ENCODE peak calls at places on chromosome 14, in nine cellular contexts. C is colonic mucosa, B is adipocyte, L is endothelial cell of umbilical vein, R is IMR-90, V is GM23248, S is endodermal cell, Z is mammary epithelial cell, E is mesendoderm. P is an unnamed sample.
A peak's percentile ranks its signal among the peaks of the same experiment; 100 is the strongest.

GRCh38 chr14:31283568-31284252 is 76.1 kb upstream of the HECTD1 start:
- DNase-seq in L (peak; percentile 49), Z (no peak), S (no peak), C (no peak), E (no peak), R (no peak), V (no peak), B (no peak), P (no peak)

GRCh38 chr14:88521818-88522217 is 33.0 kb downstream of the PTPN21 start:
- DNase-seq in E (no peak), S (no peak), R (peak; percentile 27), C (no peak), V (peak; percentile 38), L (no peak), B (peak; percentile 47), Z (no peak), P (no peak)

GRCh38 chr14:77123381-77124344 is 17.9 kb downstream of the ZDHHC22 start:
- DNase-seq in S (peak; percentile 70), L (no peak), B (no peak), Z (peak; percentile 89), R (no peak), C (peak; percentile 95), E (peak; percentile 64), V (no peak), P (no peak)

GRCh38 chr14:63663428-63664142 is 21.9 kb upstream of the WDR89 start:
- DNase-seq in L (no peak), B (no peak), E (peak; percentile 31), C (no peak), V (peak; percentile 17), Z (no peak), S (no peak), R (no peak), P (no peak)

GRCh38 chr14:74325446-74325845 is 22.7 kb upstream of the ABCD4 start:
- DNase-seq in E (no peak), R (no peak), V (no peak), S (no peak), Z (no peak), C (no peak), L (no peak), B (no peak), P (no peak)

GRCh38 chr14:58898655-58899316 is 261.0 kb downstream of the DACT1 start:
- DNase-seq in L (peak; percentile 5), E (peak; percentile 29), S (no peak), R (peak; percentile 97), C (no peak), B (peak; percentile 86), Z (peak; percentile 93), V (peak; percentile 93), P (no peak)

GRCh38 chr14:76767681-76768055 is 6.4 kb downstream of the VASH1 start:
- DNase-seq in S (no peak), C (no peak), Z (no peak), E (no peak), V (no peak), R (no peak), B (no peak), L (no peak), P (no peak)

GRCh38 chr14:65229431-65230286 is 127.3 kb upstream of the MAX start:
- DNase-seq in L (peak; percentile 67), R (no peak), C (peak; percentile 58), S (peak; percentile 81), B (peak; percentile 66), V (peak; percentile 67), E (peak; percentile 57), Z (peak; percentile 41), P (no peak)

GRCh38 chr14:105281354-105282097 is 19.3 kb downstream of the BRF1 start:
- DNase-seq in V (peak; percentile 81), C (no peak), E (peak; percentile 72), R (peak; percentile 83), Z (peak; percentile 58), S (peak; percentile 65), B (peak; percentile 73), L (peak; percentile 61), P (no peak)

GRCh38 chr14:31336646-31337045 is 83.7 kb downstream of the HEATR5A start:
- DNase-seq in E (no peak), L (no peak), V (peak; percentile 56), Z (peak; percentile 72), B (peak; percentile 85), S (no peak), R (peak; percentile 71), C (no peak), P (no peak)

GRCh38 chr14:54300881-54301280 is 95.9 kb upstream of the CDKN3 start:
- DNase-seq in C (no peak), B (no peak), L (no peak), Z (no peak), S (no peak), R (no peak), E (no peak), V (no peak), P (no peak)

DNA sequence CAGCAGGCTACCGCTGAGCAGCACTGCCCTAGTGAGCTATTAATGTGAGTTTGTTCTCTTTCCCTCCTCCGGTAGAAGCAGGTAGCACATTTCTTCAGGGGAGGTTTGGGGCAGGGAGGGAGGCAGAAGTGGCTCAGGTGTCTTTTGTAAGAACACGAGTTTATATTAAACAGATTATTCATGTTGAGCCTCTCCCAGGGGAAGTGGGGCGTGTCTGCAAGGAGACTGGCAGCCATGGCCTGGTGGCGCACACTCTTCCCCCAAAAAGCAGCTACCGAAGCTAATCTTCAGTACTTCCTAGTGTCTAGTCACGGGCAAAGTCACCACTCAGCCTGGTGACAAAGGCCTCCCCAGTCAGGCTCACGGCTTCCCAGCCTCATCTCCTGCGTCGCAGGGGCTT is 53.3 kb downstream of the PRIMA1 start:
- DNase-seq in R (no peak), B (no peak), E (no peak), V (no peak), C (no peak), L (no peak), S (no peak), Z (no peak), P (no peak)
- H3K9ac ChIP-seq in R (no peak overlapping the region), B (no peak overlapping the region), E (no peak overlapping the region), V (no peak overlapping the region), C (no peak overlapping the region), L (no peak overlapping the region), S (no peak overlapping the region), Z (no peak overlapping the region), P (no peak overlapping the region)

DNA sequence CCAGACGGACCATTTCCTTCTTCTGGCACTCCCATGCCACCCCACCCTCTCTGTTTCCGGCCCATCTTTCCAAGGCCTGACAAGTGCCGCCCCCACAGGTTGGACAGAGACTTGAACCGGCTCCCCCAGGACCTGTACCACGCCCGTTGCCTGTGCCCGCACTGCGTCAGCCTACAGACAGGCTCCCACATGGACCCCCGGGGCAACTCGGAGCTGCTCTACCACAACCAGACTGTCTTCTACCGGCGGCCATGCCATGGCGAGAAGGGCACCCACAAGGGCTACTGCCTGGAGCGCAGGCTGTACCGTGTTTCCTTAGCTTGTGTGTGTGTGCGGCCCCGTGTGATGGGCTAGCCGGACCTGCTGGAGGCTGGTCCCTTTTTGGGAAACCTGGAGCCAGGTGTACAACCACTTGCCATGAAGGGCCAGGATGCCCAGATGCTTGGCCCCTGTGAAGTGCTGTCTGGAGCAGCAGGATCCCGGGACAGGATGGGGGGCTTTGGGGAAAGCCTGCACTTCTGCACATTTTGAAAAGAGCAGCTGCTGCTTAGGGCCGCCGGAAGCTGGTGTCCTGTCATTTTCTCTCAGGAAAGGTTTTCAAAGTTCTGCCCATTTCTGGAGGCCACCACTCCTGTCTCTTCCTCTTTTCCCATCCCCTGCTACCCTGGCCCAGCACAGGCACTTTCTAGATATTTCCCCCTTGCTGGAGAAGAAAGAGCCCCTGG is 1.2 kb upstream of the CMTM5 start:
- DNase-seq in Z (no peak), V (no peak), S (no peak), R (no peak), B (no peak), C (no peak), E (no peak), L (no peak), P (no peak)
- H3K4me1 ChIP-seq in Z (no peaks in the 10 kb centered on the region), V (no peaks in the 10 kb centered on the region), S (no peaks in the 10 kb centered on the region), R (no peaks in the 10 kb centered on the region), B (no peaks in the 10 kb centered on the region), C (no peaks in the 10 kb centered on the region), E (peaks cover 3% of the 10 kb centered on the region), L (no peaks in the 10 kb centered on the region), P (peaks cover 9% of the 10 kb centered on the region)

GRCh38 chr14:68780358-68781160 is 12.3 kb downstream of the ZFP36L1 start:
- DNase-seq in L (peak; percentile 57), S (peak; percentile 76), B (peak; percentile 63), Z (no peak), V (peak; percentile 82), C (peak; percentile 71), R (peak; percentile 62), E (peak; percentile 63), P (no peak)
- H3K4me3 ChIP-seq in L (no peak overlapping the region), S (no peak overlapping the region), B (no peak overlapping the region), Z (no peak overlapping the region), V (peak overlapping the region; percentile 43), C (no peak overlapping the region), R (no peak overlapping the region), E (no peak overlapping the region), P (no peak overlapping the region)

GRCh38 chr14:94394025-94394493 is 5.7 kb upstream of the SERPINA1 start:
- DNase-seq in L (no peak), Z (no peak), R (no peak), B (no peak), E (no peak), S (no peak), C (no peak), V (no peak), P (no peak)
- H3K9ac ChIP-seq in L (no peak overlapping the region), Z (no peak overlapping the region), R (no peak overlapping the region), B (peak overlapping the region; percentile 36), E (no peak overlapping the region), S (no peak overlapping the region), C (no peak overlapping the region), V (peak overlapping the region; percentile 29), P (no peak overlapping the region)

GRCh38 chr14:85580536-85581165 is 50.7 kb downstream of the FLRT2 start:
- DNase-seq in L (peak; percentile 49), C (no peak), B (peak; percentile 55), E (no peak), Z (no peak), R (peak; percentile 30), S (no peak), V (no peak), P (no peak)

GRCh38 chr14:85577542-85578140 is 47.7 kb downstream of the FLRT2 start:
- DNase-seq in S (no peak), Z (no peak), B (no peak), E (no peak), L (no peak), V (no peak), R (no peak), C (no peak), P (no peak)

GRCh38 chr14:85576848-85577541 is 47.1 kb downstream of the FLRT2 start:
- DNase-seq in C (no peak), L (no peak), R (peak; percentile 35), E (no peak), S (no peak), Z (no peak), B (peak; percentile 43), V (peak; percentile 29), P (no peak)

GRCh38 chr14:85579957-85580356 is 50.0 kb downstream of the FLRT2 start:
- DNase-seq in C (no peak), L (no peak), S (no peak), E (no peak), V (no peak), R (no peak), B (peak; percentile 36), Z (no peak), P (no peak)

GRCh38 chr14:85578925-85579324 is 49.0 kb downstream of the FLRT2 start:
- DNase-seq in S (no peak), L (no peak), B (no peak), Z (no peak), E (no peak), R (no peak), V (no peak), C (no peak), P (no peak)
- H3K4me1 ChIP-seq in S (peaks cover 6% of the 10 kb centered on the region), L (peaks cover 28% of the 10 kb centered on the region), B (peaks cover 31% of the 10 kb centered on the region), Z (peaks cover 13% of the 10 kb centered on the region), E (peaks cover 9% of the 10 kb centered on the region), R (peaks cover 14% of the 10 kb centered on the region), V (peaks cover 53% of the 10 kb centered on the region), C (no peaks in the 10 kb centered on the region), P (no peaks in the 10 kb centered on the region)

GRCh38 chr14:71481215-71481614 is 451.0 kb upstream of the RGS6 start:
- DNase-seq in R (no peak), L (no peak), E (no peak), Z (no peak), C (no peak), S (no peak), B (no peak), V (no peak), P (no peak)
- H3K4me3 ChIP-seq in R (no peak overlapping the region), L (no peak overlapping the region), E (no peak overlapping the region), Z (no peak overlapping the region), C (no peak overlapping the region), S (no peak overlapping the region), B (no peak overlapping the region), V (no peak overlapping the region), P (no peak overlapping the region)

P was measured in NT2/D1.